ENCODE peak calls at places on chromosomes 13 and 19, in seven cellular contexts. One of them, this sample, is unnamed.

GRCh38 chr13:80462037-80462436 is 121.1 kb upstream of the SPRY2 start:
- DNase-seq in activated T-cell treated with anti-CD3 and anti-CD28 coated beads, Interleukin-2, amount 50 U/mL, for 72 hours: no peak
- DNase-seq in stimulated activated CD4-positive, alpha-beta T cell treated with anti-CD3 and anti-CD28 coated beads, Interleukin-1b, Interleukin-23, amount 100 ng/mL, for 24 hours: no peak
- DNase-seq in anterior cingulate cortex: no peak
- DNase-seq in cardiac fibroblast: no peak
- DNase-seq in BJ: no peak
- DNase-seq in KG1: no peak
- DNase-seq in this sample: no peak

GRCh38 chr19:58274771-58275199 is 4.0 kb upstream of the ZNF8 start:
- DNase-seq in stimulated activated CD4-positive, alpha-beta T cell treated with anti-CD3 and anti-CD28 coated beads, Interleukin-1b, Interleukin-23, amount 100 ng/mL, for 24 hours: no peak
- DNase-seq in anterior cingulate cortex: no peak
- DNase-seq in KG1: no peak
- DNase-seq in activated T-cell treated with anti-CD3 and anti-CD28 coated beads, Interleukin-2, amount 50 U/mL, for 72 hours: no peak
- DNase-seq in cardiac fibroblast: no peak
- DNase-seq in BJ: no peak
- DNase-seq in this sample: no peak

GRCh38 chr19:14089412-14089661 is 1.2 kb downstream of the SAMD1 start:
- DNase-seq in activated T-cell treated with anti-CD3 and anti-CD28 coated beads, Interleukin-2, amount 50 U/mL, for 72 hours: peak
- DNase-seq in stimulated activated CD4-positive, alpha-beta T cell treated with anti-CD3 and anti-CD28 coated beads, Interleukin-1b, Interleukin-23, amount 100 ng/mL, for 24 hours: no peak
- DNase-seq in anterior cingulate cortex: no peak
- DNase-seq in BJ: no peak
- DNase-seq in cardiac fibroblast: peak
- DNase-seq in KG1: no peak
- DNase-seq in this sample: no peak

GRCh38 chr19:53190253-53190652 is 2.9 kb downstream of the ZNF665 start:
- DNase-seq in stimulated activated CD4-positive, alpha-beta T cell treated with anti-CD3 and anti-CD28 coated beads, Interleukin-1b, Interleukin-23, amount 100 ng/mL, for 24 hours: no peak
- DNase-seq in cardiac fibroblast: no peak
- DNase-seq in activated T-cell treated with anti-CD3 and anti-CD28 coated beads, Interleukin-2, amount 50 U/mL, for 72 hours: no peak
- DNase-seq in KG1: no peak
- DNase-seq in BJ: no peak
- DNase-seq in anterior cingulate cortex: no peak
- DNase-seq in this sample: no peak

GRCh38 chr19:46303702-46304397 is 7.0 kb downstream of the HIF3A start:
- DNase-seq in stimulated activated CD4-positive, alpha-beta T cell treated with anti-CD3 and anti-CD28 coated beads, Interleukin-1b, Interleukin-23, amount 100 ng/mL, for 24 hours: no peak
- DNase-seq in activated T-cell treated with anti-CD3 and anti-CD28 coated beads, Interleukin-2, amount 50 U/mL, for 72 hours: no peak
- DNase-seq in anterior cingulate cortex: no peak
- DNase-seq in BJ: no peak
- DNase-seq in KG1: no peak
- DNase-seq in cardiac fibroblast: peak
- DNase-seq in this sample: no peak

GRCh38 chr13:50682966-50683365 is 160.5 kb downstream of the DLEU7 start:
- DNase-seq in KG1: no peak
- DNase-seq in activated T-cell treated with anti-CD3 and anti-CD28 coated beads, Interleukin-2, amount 50 U/mL, for 72 hours: no peak
- DNase-seq in stimulated activated CD4-positive, alpha-beta T cell treated with anti-CD3 and anti-CD28 coated beads, Interleukin-1b, Interleukin-23, amount 100 ng/mL, for 24 hours: no peak
- DNase-seq in BJ: no peak
- DNase-seq in anterior cingulate cortex: no peak
- DNase-seq in cardiac fibroblast: no peak
- DNase-seq in this sample: no peak

GRCh38 chr13:20181180-20181579 is 11.6 kb downstream of the GJB2 start:
- DNase-seq in activated T-cell treated with anti-CD3 and anti-CD28 coated beads, Interleukin-2, amount 50 U/mL, for 72 hours: no peak
- DNase-seq in anterior cingulate cortex: no peak
- DNase-seq in stimulated activated CD4-positive, alpha-beta T cell treated with anti-CD3 and anti-CD28 coated beads, Interleukin-1b, Interleukin-23, amount 100 ng/mL, for 24 hours: no peak
- DNase-seq in BJ: no peak
- DNase-seq in cardiac fibroblast: no peak
- DNase-seq in KG1: no peak
- DNase-seq in this sample: no peak

GRCh38 chr13:19183676-19184075 is 2.1 kb upstream of the TUBA3C start:
- DNase-seq in cardiac fibroblast: no peak
- DNase-seq in KG1: no peak
- DNase-seq in BJ: no peak
- DNase-seq in activated T-cell treated with anti-CD3 and anti-CD28 coated beads, Interleukin-2, amount 50 U/mL, for 72 hours: no peak
- DNase-seq in stimulated activated CD4-positive, alpha-beta T cell treated with anti-CD3 and anti-CD28 coated beads, Interleukin-1b, Interleukin-23, amount 100 ng/mL, for 24 hours: no peak
- DNase-seq in anterior cingulate cortex: no peak
- DNase-seq in this sample: no peak

GRCh38 chr13:33262069-33262487 is 23.5 kb downstream of the STARD13 start:
- DNase-seq in stimulated activated CD4-positive, alpha-beta T cell treated with anti-CD3 and anti-CD28 coated beads, Interleukin-1b, Interleukin-23, amount 100 ng/mL, for 24 hours: no peak
- DNase-seq in cardiac fibroblast: no peak
- DNase-seq in activated T-cell treated with anti-CD3 and anti-CD28 coated beads, Interleukin-2, amount 50 U/mL, for 72 hours: no peak
- DNase-seq in anterior cingulate cortex: no peak
- DNase-seq in KG1: no peak
- DNase-seq in BJ: no peak
- DNase-seq in this sample: no peak

GRCh38 chr13:43316997-43317396 is 293.6 kb downstream of the DNAJC15 start:
- DNase-seq in cardiac fibroblast: peak
- DNase-seq in stimulated activated CD4-positive, alpha-beta T cell treated with anti-CD3 and anti-CD28 coated beads, Interleukin-1b, Interleukin-23, amount 100 ng/mL, for 24 hours: no peak
- DNase-seq in KG1: no peak
- DNase-seq in anterior cingulate cortex: no peak
- DNase-seq in BJ: no peak
- DNase-seq in activated T-cell treated with anti-CD3 and anti-CD28 coated beads, Interleukin-2, amount 50 U/mL, for 72 hours: no peak
- DNase-seq in this sample: peak

GRCh38 chr13:50379584-50379983 is 364.3 kb downstream of the KCNRG start:
- DNase-seq in anterior cingulate cortex: no peak
- DNase-seq in activated T-cell treated with anti-CD3 and anti-CD28 coated beads, Interleukin-2, amount 50 U/mL, for 72 hours: no peak
- DNase-seq in BJ: no peak
- DNase-seq in stimulated activated CD4-positive, alpha-beta T cell treated with anti-CD3 and anti-CD28 coated beads, Interleukin-1b, Interleukin-23, amount 100 ng/mL, for 24 hours: no peak
- DNase-seq in KG1: no peak
- DNase-seq in cardiac fibroblast: no peak
- DNase-seq in this sample: no peak

GRCh38 chr19:39631626-39632025 is 24.1 kb upstream of the LGALS16 start:
- DNase-seq in anterior cingulate cortex: no peak
- DNase-seq in BJ: no peak
- DNase-seq in activated T-cell treated with anti-CD3 and anti-CD28 coated beads, Interleukin-2, amount 50 U/mL, for 72 hours: no peak
- DNase-seq in cardiac fibroblast: no peak
- DNase-seq in KG1: no peak
- DNase-seq in stimulated activated CD4-positive, alpha-beta T cell treated with anti-CD3 and anti-CD28 coated beads, Interleukin-1b, Interleukin-23, amount 100 ng/mL, for 24 hours: no peak
- DNase-seq in this sample: no peak

GRCh38 chr13:45297456-45298205 is 43.4 kb downstream of the TPT1 start:
- DNase-seq in cardiac fibroblast: no peak
- DNase-seq in anterior cingulate cortex: no peak
- DNase-seq in BJ: no peak
- DNase-seq in activated T-cell treated with anti-CD3 and anti-CD28 coated beads, Interleukin-2, amount 50 U/mL, for 72 hours: peak
- DNase-seq in KG1: no peak
- DNase-seq in stimulated activated CD4-positive, alpha-beta T cell treated with anti-CD3 and anti-CD28 coated beads, Interleukin-1b, Interleukin-23, amount 100 ng/mL, for 24 hours: no peak
- DNase-seq in this sample: no peak

GRCh38 chr19:1882089-1882785 is 3.1 kb downstream of the ABHD17A start:
- DNase-seq in KG1: no peak
- DNase-seq in stimulated activated CD4-positive, alpha-beta T cell treated with anti-CD3 and anti-CD28 coated beads, Interleukin-1b, Interleukin-23, amount 100 ng/mL, for 24 hours: no peak
- DNase-seq in activated T-cell treated with anti-CD3 and anti-CD28 coated beads, Interleukin-2, amount 50 U/mL, for 72 hours: peak
- DNase-seq in cardiac fibroblast: no peak
- DNase-seq in anterior cingulate cortex: no peak
- DNase-seq in BJ: no peak
- DNase-seq in this sample: no peak

GRCh38 chr19:48910803-48911202 is 10.7 kb downstream of the NUCB1 start:
- DNase-seq in anterior cingulate cortex: no peak
- DNase-seq in activated T-cell treated with anti-CD3 and anti-CD28 coated beads, Interleukin-2, amount 50 U/mL, for 72 hours: no peak
- DNase-seq in BJ: no peak
- DNase-seq in KG1: no peak
- DNase-seq in stimulated activated CD4-positive, alpha-beta T cell treated with anti-CD3 and anti-CD28 coated beads, Interleukin-1b, Interleukin-23, amount 100 ng/mL, for 24 hours: no peak
- DNase-seq in cardiac fibroblast: no peak
- DNase-seq in this sample: no peak

GRCh38 chr19:2055871-2056809 is 5.1 kb upstream of the MKNK2 start:
- DNase-seq in anterior cingulate cortex: no peak
- DNase-seq in activated T-cell treated with anti-CD3 and anti-CD28 coated beads, Interleukin-2, amount 50 U/mL, for 72 hours: no peak
- DNase-seq in stimulated activated CD4-positive, alpha-beta T cell treated with anti-CD3 and anti-CD28 coated beads, Interleukin-1b, Interleukin-23, amount 100 ng/mL, for 24 hours: no peak
- DNase-seq in cardiac fibroblast: peak
- DNase-seq in KG1: no peak
- DNase-seq in BJ: no peak
- DNase-seq in this sample: peak

GRCh38 chr13:98842074-98842473 is 89.6 kb upstream of the SLC15A1 start:
- DNase-seq in BJ: no peak
- DNase-seq in activated T-cell treated with anti-CD3 and anti-CD28 coated beads, Interleukin-2, amount 50 U/mL, for 72 hours: no peak
- DNase-seq in anterior cingulate cortex: no peak
- DNase-seq in KG1: no peak
- DNase-seq in cardiac fibroblast: no peak
- DNase-seq in stimulated activated CD4-positive, alpha-beta T cell treated with anti-CD3 and anti-CD28 coated beads, Interleukin-1b, Interleukin-23, amount 100 ng/mL, for 24 hours: no peak
- DNase-seq in this sample: no peak

GRCh38 chr19:50519006-50519575 is 5.4 kb upstream of the ASPDH start:
- DNase-seq in anterior cingulate cortex: no peak
- DNase-seq in BJ: no peak
- DNase-seq in stimulated activated CD4-positive, alpha-beta T cell treated with anti-CD3 and anti-CD28 coated beads, Interleukin-1b, Interleukin-23, amount 100 ng/mL, for 24 hours: no peak
- DNase-seq in activated T-cell treated with anti-CD3 and anti-CD28 coated beads, Interleukin-2, amount 50 U/mL, for 72 hours: no peak
- DNase-seq in cardiac fibroblast: no peak
- DNase-seq in KG1: no peak
- DNase-seq in this sample: no peak

GRCh38 chr13:30504081-30504480 is 38.3 kb upstream of the HMGB1 start:
- DNase-seq in stimulated activated CD4-positive, alpha-beta T cell treated with anti-CD3 and anti-CD28 coated beads, Interleukin-1b, Interleukin-23, amount 100 ng/mL, for 24 hours: no peak
- DNase-seq in cardiac fibroblast: peak
- DNase-seq in activated T-cell treated with anti-CD3 and anti-CD28 coated beads, Interleukin-2, amount 50 U/mL, for 72 hours: no peak
- DNase-seq in anterior cingulate cortex: no peak
- DNase-seq in BJ: no peak
- DNase-seq in KG1: no peak
- DNase-seq in this sample: no peak

GRCh38 chr19:4375164-4375619 is 25.2 kb downstream of the SH3GL1 start:
- DNase-seq in stimulated activated CD4-positive, alpha-beta T cell treated with anti-CD3 and anti-CD28 coated beads, Interleukin-1b, Interleukin-23, amount 100 ng/mL, for 24 hours: no peak
- DNase-seq in cardiac fibroblast: no peak
- DNase-seq in KG1: no peak
- DNase-seq in anterior cingulate cortex: no peak
- DNase-seq in activated T-cell treated with anti-CD3 and anti-CD28 coated beads, Interleukin-2, amount 50 U/mL, for 72 hours: no peak
- DNase-seq in BJ: no peak
- DNase-seq in this sample: no peak

GRCh38 chr13:106296723-106297122 is 238.7 kb downstream of the EFNB2 start:
- DNase-seq in anterior cingulate cortex: no peak
- DNase-seq in cardiac fibroblast: no peak
- DNase-seq in stimulated activated CD4-positive, alpha-beta T cell treated with anti-CD3 and anti-CD28 coated beads, Interleukin-1b, Interleukin-23, amount 100 ng/mL, for 24 hours: no peak
- DNase-seq in BJ: no peak
- DNase-seq in KG1: no peak
- DNase-seq in activated T-cell treated with anti-CD3 and anti-CD28 coated beads, Interleukin-2, amount 50 U/mL, for 72 hours: no peak
- DNase-seq in this sample: no peak

GRCh38 chr13:73336789-73337188 is 278.0 kb downstream of the KLF5 start:
- DNase-seq in cardiac fibroblast: no peak
- DNase-seq in KG1: no peak
- DNase-seq in stimulated activated CD4-positive, alpha-beta T cell treated with anti-CD3 and anti-CD28 coated beads, Interleukin-1b, Interleukin-23, amount 100 ng/mL, for 24 hours: no peak
- DNase-seq in BJ: no peak
- DNase-seq in activated T-cell treated with anti-CD3 and anti-CD28 coated beads, Interleukin-2, amount 50 U/mL, for 72 hours: no peak
- DNase-seq in anterior cingulate cortex: no peak
- DNase-seq in this sample: no peak

GRCh38 chr19:5095568-5095850 is 126.6 kb downstream of the KDM4B start:
- DNase-seq in activated T-cell treated with anti-CD3 and anti-CD28 coated beads, Interleukin-2, amount 50 U/mL, for 72 hours: no peak
- DNase-seq in anterior cingulate cortex: no peak
- DNase-seq in BJ: no peak
- DNase-seq in stimulated activated CD4-positive, alpha-beta T cell treated with anti-CD3 and anti-CD28 coated beads, Interleukin-1b, Interleukin-23, amount 100 ng/mL, for 24 hours: no peak
- DNase-seq in KG1: no peak
- DNase-seq in cardiac fibroblast: no peak
- DNase-seq in this sample: no peak

GRCh38 chr13:75329723-75330122 is 152.2 kb downstream of the TBC1D4 start:
- DNase-seq in stimulated activated CD4-positive, alpha-beta T cell treated with anti-CD3 and anti-CD28 coated beads, Interleukin-1b, Interleukin-23, amount 100 ng/mL, for 24 hours: no peak
- DNase-seq in BJ: no peak
- DNase-seq in KG1: no peak
- DNase-seq in cardiac fibroblast: no peak
- DNase-seq in activated T-cell treated with anti-CD3 and anti-CD28 coated beads, Interleukin-2, amount 50 U/mL, for 72 hours: no peak
- DNase-seq in anterior cingulate cortex: no peak
- DNase-seq in this sample: no peak

GRCh38 chr13:25153736-25154135 is 18.4 kb downstream of the AMER2 start:
- DNase-seq in stimulated activated CD4-positive, alpha-beta T cell treated with anti-CD3 and anti-CD28 coated beads, Interleukin-1b, Interleukin-23, amount 100 ng/mL, for 24 hours: no peak
- DNase-seq in KG1: no peak
- DNase-seq in cardiac fibroblast: no peak
- DNase-seq in anterior cingulate cortex: no peak
- DNase-seq in activated T-cell treated with anti-CD3 and anti-CD28 coated beads, Interleukin-2, amount 50 U/mL, for 72 hours: no peak
- DNase-seq in BJ: no peak
- DNase-seq in this sample: no peak